ENCODE peak calls at places on chromosomes 6 and 20, in six cellular contexts. Y, A, V, G, W and B are unnamed samples.

GRCh38 chr20:19275630-19276071 is 63.2 kb downstream of the SLC24A3 start:
- DNase-seq in Y (no peak), A (no peak), V (no peak), G (no peak), W (no peak), B (no peak)

GRCh38 chr20:64203037-64203777 is 39.0 kb downstream of the MYT1 start:
- DNase-seq in Y (no peak), A (no peak), V (peak), G (no peak), W (peak), B (no peak)

GRCh38 chr20:19813839-19814238 is 55.8 kb downstream of the RIN2 start:
- DNase-seq in Y (peak), A (no peak), V (no peak), G (no peak), W (no peak), B (no peak)

GRCh38 chr6:165884813-165885765 is 222.0 kb upstream of the PDE10A start:
- DNase-seq in Y (peak), A (peak), V (peak), G (peak), W (peak), B (peak)

GRCh38 chr6:17574871-17575560 is 25.1 kb upstream of the FAM8A1 start:
- DNase-seq in Y (peak), A (no peak), V (no peak), G (peak), W (no peak), B (no peak)

GRCh38 chr6:115539531-115539930 is 521.2 kb downstream of the FRK start:
- DNase-seq in Y (no peak), A (no peak), V (no peak), G (no peak), W (no peak), B (no peak)

GRCh38 chr20:10453241-10453640 is 18.1 kb downstream of the SLX4IP start:
- DNase-seq in Y (no peak), A (no peak), V (no peak), G (no peak), W (no peak), B (no peak)

GRCh38 chr20:37898301-37899104 is 4.4 kb upstream of the VSTM2L start:
- DNase-seq in Y (peak), A (no peak), V (no peak), G (no peak), W (no peak), B (no peak)

GRCh38 chr6:99344289-99344688 is 5.2 kb downstream of the FAXC start:
- DNase-seq in Y (peak), A (no peak), V (no peak), G (peak), W (peak), B (no peak)

GRCh38 chr20:46206025-46206424 is 87.9 kb downstream of the CD40 start:
- DNase-seq in Y (peak), A (no peak), V (no peak), G (peak), W (no peak), B (no peak)
- H2BK15ac ChIP-seq in Y (no peak), A (no peak), V (no peak), G (no peak), W (no peak), B (peak)

DNA sequence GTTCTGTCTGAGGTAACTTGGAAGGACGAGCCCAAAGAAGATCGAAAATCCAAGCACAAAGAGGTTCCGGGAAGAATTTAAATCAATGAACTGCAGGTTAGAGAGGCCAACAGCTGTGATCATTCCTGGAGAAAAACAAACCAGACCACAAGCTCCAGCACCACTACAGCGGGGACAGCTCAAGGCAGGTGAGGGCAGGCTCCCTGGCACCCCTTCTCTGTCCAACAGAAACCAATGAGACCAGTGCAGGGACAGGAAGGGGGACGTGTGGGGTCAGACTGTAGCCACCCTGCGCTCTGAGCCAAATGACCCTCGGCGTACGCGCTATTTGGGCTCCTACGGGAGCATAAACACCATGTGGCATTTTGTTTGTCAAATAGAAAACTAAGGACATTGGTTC is 139.3 kb downstream of the SLC23A2 start:
- DNase-seq in Y (no peak), A (no peak), V (no peak), G (no peak), W (no peak), B (no peak)
- H2BK15ac ChIP-seq in Y (no peak), A (no peak), V (no peak), G (no peak), W (no peak), B (no peak)

DNA sequence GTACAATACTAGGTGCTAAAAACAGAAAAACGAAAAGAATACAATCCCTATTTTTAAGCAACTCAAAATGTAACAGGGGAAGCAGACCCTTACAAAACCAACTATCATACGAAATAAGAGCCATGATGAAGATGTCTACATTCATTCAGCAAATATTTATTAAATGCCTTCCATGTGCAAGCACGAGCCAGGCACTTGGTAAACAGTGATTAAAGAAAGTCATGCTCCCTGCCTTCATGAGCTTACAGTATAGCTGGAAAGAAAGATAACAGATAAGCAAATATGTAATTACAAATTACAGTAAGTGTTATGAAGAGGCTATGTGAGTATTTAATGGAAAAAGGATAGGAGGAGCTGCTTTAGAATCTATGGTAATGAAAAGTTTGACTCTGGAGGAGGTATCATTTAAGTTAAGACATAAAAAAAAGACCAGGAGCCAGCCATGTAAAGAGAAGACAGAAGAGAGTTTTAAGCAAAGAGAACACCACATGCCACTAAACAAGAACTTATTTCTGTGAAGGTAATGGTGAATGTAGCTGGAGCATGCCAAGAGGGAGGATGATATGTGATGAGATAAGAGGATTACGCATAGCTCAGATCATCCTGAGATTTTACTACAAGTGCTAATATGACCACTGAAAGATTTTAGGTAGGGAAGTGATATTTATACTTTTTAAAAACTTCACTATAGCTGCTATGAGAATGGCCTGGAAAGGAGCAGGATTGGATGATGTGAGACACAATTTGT is 19.3 kb upstream of the COX7A2 start:
- DNase-seq in Y (no peak), A (no peak), V (no peak), G (no peak), W (no peak), B (no peak)
- H2BK15ac ChIP-seq in Y (no peak), A (no peak), V (no peak), G (no peak), W (no peak), B (no peak)

GRCh38 chr20:24677626-24678328 is 208.3 kb downstream of the SYNDIG1 start:
- DNase-seq in Y (no peak), A (no peak), V (no peak), G (no peak), W (peak), B (no peak)
- H2BK15ac ChIP-seq in Y (no peak), A (no peak), V (no peak), G (no peak), W (no peak), B (no peak)

DNA sequence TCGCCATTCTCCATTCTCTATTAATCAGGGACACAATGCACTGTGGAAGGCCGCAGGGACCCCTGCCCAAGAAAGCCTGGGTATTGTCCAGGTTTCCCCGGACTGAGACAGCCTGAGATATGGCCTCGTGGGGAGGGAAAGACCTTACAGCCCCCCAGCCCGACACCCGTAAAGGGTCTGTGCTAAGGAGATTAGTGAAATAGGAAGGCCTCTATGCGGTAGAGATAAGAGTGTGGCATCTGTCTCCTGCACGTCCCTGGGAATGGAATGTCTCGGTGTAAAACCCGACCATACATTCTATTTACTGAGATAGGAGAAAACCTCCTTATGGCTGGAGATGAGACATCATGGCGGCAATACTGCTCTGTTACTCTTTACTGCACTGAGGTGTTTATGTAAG is 15.7 kb upstream of the EIF2S2 start:
- DNase-seq in Y (no peak), A (no peak), V (no peak), G (no peak), W (peak), B (no peak)
- H2BK15ac ChIP-seq in Y (no peak), A (no peak), V (no peak), G (no peak), W (no peak), B (no peak)